ENCODE peak calls at places on chromosomes 16 and 17, in eight cellular contexts. S is A549, E is K562, Q is endothelial cell of umbilical vein, K is HepG2, F is SK-N-SH, M is H1, P is GM12878. B is an unnamed sample. For H3K4me1, the result is how much of the 10 kb centered on the place peaks cover.

GRCh38 chr16:9139965-9140364 is 48.5 kb downstream of the HAPSTR1 start:
- DNase-seq in F (peak), P (no peak), Q (no peak), M (no peak), E (peak), K (peak), S (peak), B (peak)

GRCh38 chr16:89320717-89321501 is 103.4 kb downstream of the ZNF778 start:
- DNase-seq in E (peak), S (peak), F (no peak), P (no peak), M (no peak), Q (no peak), K (no peak), B (no peak)

GRCh38 chr17:15351925-15352324 is 10.5 kb upstream of the TEKT3 start:
- DNase-seq in S (peak), K (no peak), Q (no peak), M (no peak), E (no peak), P (no peak), F (no peak), B (no peak)

GRCh38 chr17:60372790-60373483 is 19.0 kb downstream of the USP32 start:
- DNase-seq in K (no peak), P (no peak), M (no peak), E (no peak), S (peak), Q (no peak), F (no peak), B (no peak)

GRCh38 chr16:13391337-13391736 is 489.9 kb downstream of the SHISA9 start:
- DNase-seq in K (no peak), M (no peak), S (no peak), E (no peak), Q (no peak), P (peak), F (no peak), B (no peak)

GRCh38 chr17:82012482-82013295 is 10.0 kb downstream of the CENPX start:
- DNase-seq in M (no peak), K (no peak), E (no peak), F (peak), Q (no peak), P (no peak), S (no peak), B (no peak)

GRCh38 chr17:82317394-82318168 is at the start of gene CD7:
- DNase-seq in F (no peak), E (no peak), K (peak), P (no peak), Q (no peak), M (no peak), S (no peak), B (no peak)

GRCh38 chr17:6474906-6475305 is 30.7 kb downstream of the PIMREG start:
- DNase-seq in E (no peak), M (no peak), P (no peak), K (no peak), S (no peak), Q (no peak), F (no peak), B (no peak)

GRCh38 chr16:35305476-35305875 is 1846.1 kb downstream of the TP53TG3F start:
- DNase-seq in K (no peak), E (no peak), S (no peak), M (no peak), F (no peak), P (no peak), Q (no peak), B (no peak)

GRCh38 chr17:76063880-76064546 is 8.3 kb downstream of the SRP68 start:
- DNase-seq in Q (no peak), S (no peak), F (no peak), M (no peak), P (no peak), E (no peak), K (no peak), B (no peak)

GRCh38 chr16:62644030-62644812 is 608.0 kb upstream of the CDH8 start:
- DNase-seq in M (no peak), Q (no peak), F (no peak), P (no peak), S (no peak), K (no peak), E (no peak), B (no peak)

GRCh38 chr17:47935961-47936360 is 5.4 kb upstream of the PNPO start:
- DNase-seq in S (peak), F (no peak), K (no peak), M (no peak), P (no peak), E (peak), Q (peak), B (peak)

GRCh38 chr17:3475155-3475808 is 515 bp upstream of the ASPA start:
- DNase-seq in F (no peak), K (no peak), Q (no peak), M (no peak), E (no peak), P (no peak), S (no peak), B (no peak)

GRCh38 chr17:70106551-70106950 is 31.5 kb downstream of the KCNJ16 start:
- DNase-seq in S (no peak), F (no peak), P (no peak), K (no peak), E (no peak), Q (no peak), M (no peak), B (no peak)
- H3K4me1 ChIP-seq in S (under half), F (under half), P (under half), K (under half), E (under half), Q (under half), M (under half), B (under half)

DNA sequence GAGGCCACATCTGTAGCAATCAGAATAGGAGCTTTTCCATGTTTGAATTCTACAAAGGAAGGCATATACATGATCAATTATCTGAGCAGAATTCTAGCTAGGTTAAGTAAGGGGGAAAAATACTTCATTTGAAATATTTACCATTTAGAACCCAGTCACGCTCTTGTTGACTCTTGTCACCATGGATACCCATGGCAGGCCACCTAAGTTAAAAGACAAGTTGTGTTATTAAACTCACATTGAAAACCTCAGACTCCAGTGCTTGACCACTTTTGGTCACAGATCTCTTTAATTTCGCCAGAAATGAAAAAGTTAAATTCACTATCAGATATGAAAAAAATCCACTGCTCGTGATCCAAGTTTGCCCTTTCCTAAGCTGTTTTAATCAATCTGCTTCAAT is 4.1 kb downstream of the DDX5 start:
- DNase-seq in F (no peak), Q (no peak), M (no peak), S (no peak), E (no peak), P (no peak), K (no peak), B (no peak)
- TF ChIP-seq MAX in F (no peak), Q (no peak), M (no peak), S (no peak), E (no peak), P (no peak), K (no peak), B (no peak)

GRCh38 chr17:78332991-78333390 is 26.9 kb downstream of the SOCS3 start:
- DNase-seq in M (no peak), P (no peak), Q (no peak), S (no peak), F (no peak), K (no peak), E (no peak), B (no peak)
- H3K4me1 ChIP-seq in M (under half), P (under half), Q (under half), S (half or more), F (under half), K (under half), E (under half), B (half or more)

DNA sequence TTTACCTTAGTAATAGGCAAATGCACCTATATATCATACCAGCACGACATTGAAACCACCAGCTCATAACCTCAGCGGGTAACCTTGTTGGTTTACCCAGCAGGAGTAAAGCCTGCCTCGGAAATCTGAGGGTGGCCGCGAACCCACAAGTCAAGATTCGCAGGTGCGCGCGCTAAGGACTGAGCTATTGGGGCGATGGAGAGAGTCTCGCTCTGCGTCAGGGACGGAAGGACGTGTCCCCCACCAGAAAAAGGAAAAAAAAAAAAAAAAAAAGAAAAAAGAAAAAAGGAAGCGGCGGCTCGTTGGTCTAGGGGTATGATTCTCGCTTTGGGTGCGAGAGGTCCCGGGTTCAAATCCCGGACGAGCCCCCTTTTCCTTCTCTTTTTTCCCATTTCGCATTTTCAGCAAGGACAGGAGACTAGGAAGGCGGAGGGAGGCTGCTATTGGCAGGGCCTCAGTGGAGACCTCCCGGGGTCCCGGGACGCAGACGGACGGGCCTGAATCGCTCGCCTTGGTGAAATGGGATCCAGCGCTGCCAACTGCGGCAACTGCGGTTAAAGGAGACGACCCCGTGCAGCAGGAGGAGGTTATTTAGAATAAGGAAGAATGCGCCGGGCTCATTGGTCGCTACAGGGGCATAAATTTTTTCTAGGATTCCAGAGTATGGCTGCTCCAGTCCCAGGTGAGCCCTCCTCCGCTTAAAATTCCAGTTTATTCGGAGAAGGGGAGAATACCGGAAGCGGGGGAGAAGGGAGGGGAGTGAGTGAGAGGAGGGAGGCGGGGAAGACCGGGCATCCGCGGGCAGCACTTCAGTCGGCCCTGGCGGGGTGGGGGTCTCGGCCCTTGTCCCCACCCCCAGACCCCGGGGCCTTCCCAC is at the start of gene OR1F1:
- DNase-seq in S (peak), K (peak), E (peak), Q (no peak), F (peak), M (no peak), P (no peak), B (peak)
- TF ChIP-seq MAX in S (peak), K (peak), E (no peak), Q (no peak), F (no peak), M (no peak), P (no peak), B (no peak)

GRCh38 chr16:21157632-21158031 is 842 bp upstream of the LDAF1 start:
- DNase-seq in E (no peak), Q (no peak), K (no peak), P (no peak), S (no peak), M (no peak), F (no peak), B (no peak)

GRCh38 chr16:21161211-21161610 is 2.7 kb downstream of the LDAF1 start:
- DNase-seq in M (no peak), F (no peak), P (no peak), S (no peak), E (no peak), K (no peak), Q (no peak), B (no peak)

GRCh38 chr16:21158208-21159110 is at the start of gene LDAF1:
- DNase-seq in E (peak), P (no peak), K (peak), Q (peak), F (peak), S (peak), M (no peak), B (peak)

GRCh38 chr16:21160276-21160675 is 1.8 kb downstream of the LDAF1 start:
- DNase-seq in E (no peak), Q (no peak), F (no peak), S (no peak), K (no peak), P (no peak), M (no peak), B (no peak)

GRCh38 chr16:21159281-21159951 is 942 bp downstream of the LDAF1 start:
- DNase-seq in M (no peak), S (no peak), P (no peak), K (no peak), E (peak), Q (peak), F (peak), B (no peak)
- H3K4me1 ChIP-seq in M (under half), S (under half), P (under half), K (under half), E (under half), Q (under half), F (under half), B (under half)

DNA sequence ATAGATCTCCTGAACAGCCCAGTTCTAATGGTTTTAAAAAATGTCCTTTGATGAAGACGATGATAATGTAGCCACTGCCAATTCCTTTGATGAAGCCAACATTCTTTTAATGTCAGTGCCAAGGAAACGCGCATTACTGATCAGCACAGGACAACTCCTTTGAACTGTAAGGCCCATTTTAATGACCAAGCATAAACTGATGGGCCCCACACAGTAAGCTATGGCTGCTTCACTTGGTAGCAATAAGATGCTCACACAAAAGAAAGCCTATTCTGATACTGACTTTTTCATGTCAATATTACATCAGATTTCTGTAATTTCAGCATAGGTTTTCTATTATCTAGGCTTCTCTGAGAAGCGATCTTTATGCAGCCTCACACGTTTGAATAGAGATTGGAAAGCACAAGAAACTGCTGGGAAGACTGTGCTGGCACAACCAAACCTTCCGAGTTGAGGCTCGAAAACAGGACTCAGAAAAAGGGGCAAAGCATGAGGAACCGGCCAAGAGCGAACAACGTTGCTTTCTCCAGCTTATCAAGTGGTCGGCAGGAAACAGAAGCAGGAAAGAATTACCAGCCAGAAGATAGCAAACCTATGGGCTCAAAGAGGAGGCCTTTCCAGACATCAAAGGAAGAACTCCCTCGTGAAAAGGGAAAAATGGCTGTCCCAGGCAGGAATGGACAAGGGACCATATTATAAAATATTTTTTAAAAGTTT is 19.4 kb downstream of the ERN1 start:
- DNase-seq in K (no peak), S (no peak), E (peak), M (no peak), Q (peak), P (no peak), F (no peak), B (no peak)
- TF ChIP-seq MAX in K (no peak), S (no peak), E (no peak), M (no peak), Q (no peak), P (no peak), F (no peak), B (no peak)

B was measured in HCT116.